ENCODE peak calls at places on chromosomes 16 and 17, in four cellular contexts. T, Q, B and O are unnamed samples.

GRCh38 chr16:16059895-16060590 is 110.6 kb downstream of the ABCC1 start:
- DNase-seq in T (no peak), Q (no peak), B (no peak), O (no peak)

GRCh38 chr17:40819528-40820125 is 2.8 kb downstream of the KRT10 start:
- DNase-seq in T (peak), Q (peak), B (peak), O (peak)

GRCh38 chr17:80862341-80862969 is 129.2 kb upstream of the CHMP6 start:
- DNase-seq in T (no peak), Q (no peak), B (no peak), O (no peak)

GRCh38 chr17:63578769-63579111 is 22.0 kb upstream of the TACO1 start:
- DNase-seq in T (no peak), Q (no peak), B (no peak), O (no peak)

GRCh38 chr16:86740817-86741799 is 162.8 kb downstream of the FOXL1 start:
- DNase-seq in T (peak), Q (peak), B (peak), O (peak)

GRCh38 chr16:51103590-51103989 is 47.5 kb downstream of the SALL1 start:
- DNase-seq in T (no peak), Q (no peak), B (no peak), O (no peak)

GRCh38 chr17:44794699-44795413 is 35.2 kb downstream of the GJC1 start:
- DNase-seq in T (peak), Q (no peak), B (peak), O (peak)

GRCh38 chr17:8151120-8151640 is 1.0 kb downstream of the PER1 start:
- DNase-seq in T (peak), Q (no peak), B (peak), O (peak)

GRCh38 chr16:30122621-30123160 is 329 bp downstream of the MAPK3 start:
- DNase-seq in T (peak), Q (no peak), B (peak), O (no peak)
- H2AFZ ChIP-seq in T (peak), Q (no peak), B (peak), O (peak)

DNA sequence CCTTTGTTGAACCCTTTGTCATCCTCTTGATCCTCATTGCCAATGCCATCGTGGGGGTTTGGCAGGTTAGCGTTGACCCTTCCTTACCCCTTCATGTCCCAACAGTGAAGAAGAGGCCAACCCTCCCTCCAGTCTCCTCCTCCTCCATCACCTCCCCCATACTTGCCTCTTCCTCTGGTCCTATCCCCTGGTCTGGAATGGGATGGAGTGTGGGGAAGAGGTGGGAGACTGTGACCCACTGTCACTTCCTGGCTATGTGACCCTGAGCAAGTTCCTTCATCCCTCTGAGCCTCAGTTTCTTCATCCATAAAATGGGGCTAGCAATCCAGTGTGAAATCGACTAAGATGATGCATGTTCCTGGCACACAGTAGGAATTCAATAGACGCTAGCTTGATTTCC is 2.7 kb downstream of the ATP2A1 start:
- DNase-seq in T (no peak), Q (no peak), B (no peak), O (peak)
- H2AFZ ChIP-seq in T (no peak), Q (no peak), B (no peak), O (no peak)

DNA sequence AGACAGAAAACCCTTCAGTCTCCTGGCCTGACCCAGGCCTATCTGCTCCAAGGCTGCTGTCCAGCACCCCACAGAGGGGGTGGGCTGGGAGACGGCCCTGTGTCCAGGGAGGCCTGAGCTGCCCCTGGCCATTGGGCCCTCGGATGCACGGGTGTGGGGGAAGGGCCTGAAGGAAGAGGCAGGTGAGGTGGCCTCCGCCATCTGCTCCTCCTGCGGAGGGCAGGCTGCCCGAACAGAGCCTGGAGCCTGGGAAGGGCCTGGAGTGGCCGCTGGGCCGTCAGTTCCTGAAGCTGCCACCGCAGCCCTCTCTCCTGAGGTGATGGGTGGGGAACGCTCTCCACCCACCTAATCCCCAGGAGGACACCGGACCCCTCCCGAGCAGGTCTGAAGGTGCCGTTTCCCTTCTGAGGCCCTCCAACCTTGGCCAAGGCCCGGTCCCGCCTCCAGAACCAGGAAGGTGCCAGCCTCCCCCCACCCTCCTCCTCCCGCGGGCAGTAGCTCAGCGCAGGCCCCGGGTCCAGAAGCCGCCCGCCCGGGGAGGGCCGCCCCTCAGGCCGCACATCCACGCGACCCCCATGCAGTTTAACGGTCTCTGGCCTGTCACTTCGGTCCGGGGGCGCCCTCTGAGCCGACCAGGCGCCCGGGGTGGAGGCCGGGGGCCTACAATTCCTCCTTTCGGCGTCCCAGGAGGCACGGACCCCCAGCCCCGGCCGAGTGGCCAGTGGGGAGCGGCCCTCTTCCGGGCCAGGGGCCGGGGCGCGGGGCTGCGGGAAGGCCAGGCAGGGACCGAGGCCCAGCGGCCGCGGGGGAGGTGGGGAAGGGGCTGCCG is 835 bp downstream of the FBXL16 start:
- DNase-seq in T (no peak), Q (no peak), B (no peak), O (no peak)
- H2AFZ ChIP-seq in T (no peak), Q (no peak), B (no peak), O (no peak)

DNA sequence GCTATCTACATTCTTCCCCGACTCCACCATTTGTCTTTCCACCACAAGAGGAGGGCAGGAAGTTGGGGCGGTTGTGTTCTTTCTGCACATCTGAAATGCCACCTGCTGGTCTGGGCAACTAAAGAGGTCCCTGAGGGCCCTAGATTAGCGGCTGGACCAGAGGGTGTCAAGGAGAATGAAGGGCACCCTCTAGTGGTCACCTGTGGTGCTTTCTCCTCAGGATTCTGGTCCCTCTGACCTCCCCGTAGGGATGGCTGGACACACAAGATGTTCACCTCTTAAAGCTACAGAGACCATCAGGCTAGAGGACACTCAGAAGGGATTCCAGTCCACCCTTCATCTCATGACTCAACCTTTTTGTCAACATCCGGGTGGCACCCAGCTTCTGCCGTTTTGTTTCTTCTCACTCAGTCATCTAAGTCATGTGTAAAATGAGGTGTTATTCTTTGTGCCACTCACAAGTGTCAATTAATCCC is 2.9 kb upstream of the SCIMP start:
- DNase-seq in T (peak), Q (peak), B (peak), O (peak)
- H2AFZ ChIP-seq in T (no peak), Q (no peak), B (no peak), O (no peak)

GRCh38 chr17:4947411-4948165 is 742 bp downstream of the PFN1 start:
- DNase-seq in T (peak), Q (peak), B (peak), O (peak)

GRCh38 chr17:4948997-4949320 is 629 bp upstream of the PFN1 start:
- DNase-seq in T (peak), Q (peak), B (peak), O (peak)

GRCh38 chr17:4947010-4947410 is 1.3 kb downstream of the PFN1 start:
- DNase-seq in T (no peak), Q (no peak), B (no peak), O (peak)

GRCh38 chr17:4949321-4950074 is 1.2 kb upstream of the PFN1 start:
- DNase-seq in T (peak), Q (peak), B (peak), O (peak)

DNA sequence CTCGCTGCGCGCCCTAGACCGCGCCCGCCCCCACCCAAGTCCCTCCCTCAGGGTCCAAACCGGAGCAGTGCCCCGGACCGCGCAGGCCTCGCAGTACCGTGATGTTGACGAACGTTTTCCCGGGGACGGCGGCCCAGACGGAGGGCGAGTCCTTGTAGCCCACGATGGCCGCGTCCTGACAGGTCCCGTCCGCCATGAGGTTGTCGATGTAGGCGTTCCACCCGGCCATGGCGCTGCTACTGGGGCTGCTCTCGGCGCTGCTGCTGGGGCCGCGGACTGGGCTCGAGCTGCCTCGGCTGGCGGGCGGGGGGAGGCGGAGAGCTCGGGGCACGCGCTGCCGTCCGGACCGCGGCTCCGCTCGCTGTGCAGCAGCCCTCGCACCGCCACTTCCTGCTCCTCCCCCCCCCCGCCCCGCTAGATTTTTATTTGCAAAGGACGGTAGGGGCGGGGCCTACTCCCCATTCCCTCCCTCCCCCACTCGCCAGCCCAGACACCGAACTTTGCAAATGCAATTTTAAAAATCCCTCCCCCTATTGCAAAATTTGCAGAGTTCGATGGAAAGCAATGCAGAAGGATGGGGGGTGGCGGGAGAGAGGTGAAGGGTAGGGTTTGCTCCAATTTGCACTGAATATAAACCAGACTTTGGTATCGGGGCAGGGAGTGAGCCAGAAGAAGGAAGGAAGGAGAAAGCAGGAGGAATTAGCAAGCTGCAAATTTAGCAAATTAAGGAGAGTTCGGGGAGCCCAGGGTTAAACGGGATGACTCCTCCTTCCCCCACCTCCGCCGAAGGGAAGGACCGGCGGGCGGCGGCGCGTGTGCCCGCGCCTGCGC is at the start of gene PFN1:
- DNase-seq in T (peak), Q (peak), B (peak), O (peak)
- H2AFZ ChIP-seq in T (peak), Q (no peak), B (peak), O (peak)

GRCh38 chr17:35978346-35978745 is 3.0 kb downstream of the CCL16 start:
- DNase-seq in T (no peak), Q (no peak), B (peak), O (peak)
- H2AFZ ChIP-seq in T (no peak), Q (no peak), B (peak), O (no peak)

DNA sequence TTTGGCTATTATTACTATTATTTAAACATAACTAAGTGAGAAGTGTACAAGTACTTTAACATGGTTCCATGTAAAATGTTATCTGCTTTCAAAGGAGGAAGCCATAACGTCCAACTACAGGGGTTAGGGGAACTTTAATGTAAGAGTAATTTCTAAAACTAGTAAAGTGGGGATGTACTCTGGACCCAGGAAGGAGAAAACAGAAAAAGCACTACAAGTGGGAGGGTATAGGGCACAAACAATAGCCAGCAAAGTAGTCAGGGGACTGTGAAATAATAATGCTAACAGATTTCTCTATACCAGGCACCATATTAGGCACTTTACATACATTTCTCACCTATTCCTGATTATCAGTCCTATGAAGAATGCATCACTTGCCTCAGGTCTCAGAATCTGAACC is 19.6 kb downstream of the USP31 start:
- DNase-seq in T (no peak), Q (no peak), B (no peak), O (no peak)
- H2AFZ ChIP-seq in T (no peak), Q (no peak), B (no peak), O (no peak)